ENCODE peak calls at places on chromosomes 13 and 19, in ten cellular contexts. K is fibroblast of lung; D is dorsolateral prefrontal cortex; C is HL-60; P is GM23338; M is CD4-positive, CD25-positive, alpha-beta regulatory T cell; R is pancreas; I is left ventricle myocardium inferior; F is K562; O is naive thymus-derived CD4-positive, alpha-beta T cell. B is an unnamed sample.

GRCh38 chr19:35166100-35167063 is 11.8 kb downstream of the FXYD5 start:
- DNase-seq in K (no peak), M (no peak), C (no peak), O (no peak), I (no peak), F (peak; percentile 86), D (no peak), R (no peak), P (no peak), B (no peak)

GRCh38 chr13:30846311-30846710 is 59.8 kb upstream of the MEDAG start:
- DNase-seq in F (no peak), M (no peak), R (no peak), K (no peak), C (no peak), P (no peak), O (no peak), I (no peak), D (no peak), B (no peak)

GRCh38 chr19:17706750-17707181 is 12.5 kb upstream of the MAP1S start:
- DNase-seq in K (peak; percentile 19), I (no peak), O (no peak), M (no peak), P (peak; percentile 98), F (peak; percentile 95), C (no peak), D (peak; percentile 76), R (no peak), B (no peak)

GRCh38 chr13:111790621-111791020 is 276.3 kb upstream of the SOX1 start:
- DNase-seq in O (no peak), P (no peak), F (no peak), R (no peak), I (no peak), M (no peak), K (no peak), C (no peak), D (no peak), B (no peak)

GRCh38 chr13:27825153-27825552 is 32.9 kb downstream of the GSX1 start:
- DNase-seq in D (no peak), P (peak; percentile 45), M (no peak), K (no peak), I (no peak), O (no peak), R (no peak), F (no peak), C (no peak), B (no peak)

GRCh38 chr13:26707122-26708006 is 53.2 kb downstream of the GPR12 start:
- DNase-seq in I (no peak), K (peak; percentile 46), C (no peak), F (peak; percentile 14), D (peak; percentile 58), R (no peak), M (no peak), O (peak; percentile 21), P (peak; percentile 91), B (peak; percentile 45)

GRCh38 chr13:37001921-37002250 is 1.3 kb downstream of the EXOSC8 start:
- DNase-seq in P (no peak), R (no peak), O (no peak), C (no peak), I (no peak), F (no peak), D (no peak), M (no peak), K (no peak), B (no peak)

GRCh38 chr13:20565120-20565736 is 1.7 kb upstream of the IFT88 start:
- DNase-seq in O (no peak), R (no peak), F (no peak), K (no peak), P (peak; percentile 22), M (no peak), I (no peak), D (no peak), C (no peak), B (no peak)

GRCh38 chr13:107827840-107828549 is 387.3 kb downstream of the LIG4 start:
- DNase-seq in P (no peak), D (no peak), C (no peak), M (no peak), K (no peak), O (no peak), R (peak; percentile 18), I (no peak), F (no peak), B (no peak)

GRCh38 chr19:5749505-5749904 is 29.1 kb downstream of the CATSPERD start:
- DNase-seq in K (no peak), R (no peak), F (no peak), I (no peak), M (no peak), D (no peak), P (no peak), C (no peak), O (no peak), B (no peak)

DNA sequence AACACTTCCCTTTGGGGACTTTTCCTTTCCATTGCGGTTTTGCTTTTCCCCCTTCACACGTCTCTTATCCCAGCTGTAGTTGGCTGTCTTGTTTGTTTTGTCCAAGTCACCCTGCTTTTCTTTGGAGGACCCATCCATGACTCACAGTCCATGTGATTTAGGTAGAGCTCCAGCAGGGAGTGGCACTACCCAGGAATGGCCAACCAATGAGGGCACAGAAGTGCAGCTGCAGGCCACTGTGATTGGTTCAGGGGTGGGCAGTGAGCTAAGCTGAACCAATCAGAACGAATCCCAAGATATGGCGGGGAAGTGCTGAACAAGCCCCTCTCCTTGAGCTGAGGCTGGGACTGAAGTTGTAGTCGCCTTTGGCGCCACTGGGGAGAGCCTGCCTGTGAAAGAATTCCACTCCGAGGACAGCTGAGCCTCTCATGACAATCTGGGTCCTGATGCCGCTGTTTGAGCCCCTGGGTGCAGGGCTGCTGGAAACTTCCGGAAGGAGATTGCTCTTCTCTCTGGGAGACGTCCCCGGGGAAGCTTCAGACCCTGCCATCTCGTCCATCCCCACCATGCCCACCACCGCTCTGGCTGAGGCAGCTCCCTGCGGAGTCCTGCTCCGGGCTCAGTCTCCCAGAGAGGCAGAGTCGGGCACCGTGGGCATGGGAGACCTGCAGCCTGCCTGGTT is 62.9 kb upstream of the URI1 start:
- DNase-seq in R (no peak), C (no peak), M (no peak), K (peak; percentile 11), D (peak; percentile 13), F (peak; percentile 87), I (no peak), O (no peak), P (peak; percentile 50), B (no peak)
- H3K4me3 ChIP-seq in R (no peak overlapping the region), C (no peak overlapping the region), M (no peak overlapping the region), K (no peak overlapping the region), D (no peak overlapping the region), F (no peak overlapping the region), I (no peak overlapping the region), O (no peak overlapping the region), P (no peak overlapping the region), B (no peak overlapping the region)

DNA sequence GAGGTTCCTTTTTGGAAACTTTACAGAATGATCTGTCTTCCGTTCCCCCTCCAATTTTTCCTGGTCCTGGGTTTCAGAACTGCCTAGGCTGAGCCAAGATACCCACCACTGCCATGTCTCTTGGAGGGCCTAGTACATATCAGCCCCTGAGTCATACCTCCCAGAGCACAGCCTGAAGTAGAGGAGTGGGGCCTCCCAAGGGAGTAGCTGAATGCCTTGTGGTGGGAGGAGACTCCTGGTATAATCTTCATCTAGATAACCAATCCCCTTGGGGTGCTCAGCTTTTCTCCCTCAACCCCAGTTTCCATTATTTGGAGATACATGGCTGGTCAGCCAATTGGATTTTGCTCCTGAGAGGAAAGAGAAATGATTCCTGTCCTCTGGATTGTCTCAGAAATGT is 30.3 kb downstream of the ZNF763 start:
- DNase-seq in O (no peak), M (no peak), C (no peak), F (peak; percentile 30), D (no peak), K (no peak), P (no peak), R (no peak), I (no peak), B (no peak)
- H3K27ac ChIP-seq in O (no peak overlapping the region), M (no peak overlapping the region), C (no peak overlapping the region), F (no peak overlapping the region), D (no peak overlapping the region), K (no peak overlapping the region), P (no peak overlapping the region), R (no peak overlapping the region), I (no peak overlapping the region), B (no peak overlapping the region)

GRCh38 chr19:55080915-55081772 is 5.5 kb downstream of the EPS8L1 start:
- DNase-seq in P (peak; percentile 92), C (peak; percentile 86), R (peak; percentile 83), O (peak; percentile 79), D (no peak), I (peak; percentile 73), F (peak; percentile 96), M (peak; percentile 85), K (peak; percentile 53), B (peak; percentile 90)

GRCh38 chr19:55079400-55080038 is 3.9 kb downstream of the EPS8L1 start:
- DNase-seq in D (no peak), R (peak; percentile 27), F (no peak), I (no peak), P (no peak), M (no peak), C (no peak), O (no peak), K (no peak), B (no peak)

GRCh38 chr19:55078996-55079395 is 3.3 kb downstream of the EPS8L1 start:
- DNase-seq in D (no peak), I (no peak), F (no peak), C (no peak), M (no peak), K (no peak), R (no peak), O (no peak), P (no peak), B (no peak)

GRCh38 chr19:55081773-55082022 is 6.0 kb downstream of the EPS8L1 start:
- DNase-seq in K (no peak), R (no peak), D (no peak), M (no peak), I (no peak), F (no peak), C (no peak), P (no peak), O (no peak), B (no peak)

DNA sequence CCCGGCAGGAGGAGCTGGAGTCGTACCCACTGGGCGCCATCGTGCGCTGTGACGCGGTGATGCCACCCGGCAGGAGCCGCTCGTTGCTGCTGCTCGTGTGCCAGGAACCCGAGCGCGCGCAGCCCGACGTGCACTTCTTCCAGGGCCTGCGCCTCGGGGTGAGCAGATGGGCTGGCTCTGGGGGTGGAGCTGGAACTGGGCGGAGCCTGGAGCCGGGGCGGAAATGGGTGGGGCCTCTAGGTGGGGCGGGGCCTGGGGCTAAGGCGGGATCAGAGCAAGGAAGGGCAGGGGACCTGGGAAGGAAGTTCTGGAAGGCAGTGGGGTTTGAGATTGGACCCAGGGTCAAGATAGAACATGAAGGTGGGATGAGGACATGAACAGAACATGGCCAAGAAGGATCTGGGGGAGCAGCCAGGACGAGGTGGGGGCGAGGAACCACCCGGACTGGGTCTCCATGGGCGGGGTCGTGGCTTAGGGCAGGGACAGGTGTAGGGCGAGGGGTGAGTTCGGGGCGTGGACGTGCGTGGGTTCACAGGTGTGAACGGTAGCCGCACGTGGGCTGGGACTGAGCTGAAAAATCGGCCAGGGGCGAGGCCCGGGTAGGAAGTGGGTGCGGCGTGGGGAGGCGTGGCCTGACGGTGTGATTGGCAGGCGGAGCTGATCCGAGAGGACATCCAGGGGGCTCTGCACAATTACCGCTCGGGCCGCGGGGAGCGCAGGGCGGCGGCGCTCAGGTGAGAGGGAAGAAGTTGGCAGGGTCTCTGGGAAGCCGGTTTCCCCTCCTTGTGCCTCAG is 4.6 kb downstream of the EPS8L1 start:
- DNase-seq in D (no peak), I (peak; percentile 59), O (peak; percentile 53), C (peak; percentile 86), P (peak; percentile 91), R (peak; percentile 69), M (peak; percentile 42), F (peak; percentile 96), K (peak; percentile 59), B (peak; percentile 87)
- H3K4me3 ChIP-seq in D (peak overlapping the region; percentile 49), I (peak overlapping the region; percentile 64), O (peak overlapping the region; percentile 53), C (peak overlapping the region; percentile 80), P (peak overlapping the region; percentile 85), R (peak overlapping the region; percentile 25), M (peak overlapping the region; percentile 85), F (peak overlapping the region; percentile 86), K (no peak overlapping the region), B (peak overlapping the region; percentile 51)

GRCh38 chr19:3492919-3493318 is 7.6 kb downstream of the DOHH start:
- DNase-seq in D (no peak), O (no peak), I (no peak), P (no peak), C (no peak), M (no peak), R (no peak), K (no peak), F (no peak), B (no peak)
- H3K27ac ChIP-seq in D (peak overlapping the region; percentile 96), O (no peak overlapping the region), I (no peak overlapping the region), P (no peak overlapping the region), C (no peak overlapping the region), M (no peak overlapping the region), R (no peak overlapping the region), K (no peak overlapping the region), F (no peak overlapping the region), B (no peak overlapping the region)